ENCODE peak calls at places on chromosomes 13 and 19, in six cellular contexts. J is neuronal stem cell, I is H9, Z is mesenchymal stem cell, N is IMR-90, U is H1. L is an unnamed sample.

GRCh38 chr19:30374791-30375650 is 2.8 kb downstream of the ZNF536 start:
- DNase-seq in J (no peak), I (peak; percentile 44), Z (no peak), N (no peak), U (peak; percentile 67), L (no peak)

GRCh38 chr19:18204394-18205179 is 745 bp upstream of the RAB3A start:
- DNase-seq in J (peak; percentile 90), I (no peak), Z (peak; percentile 77), N (no peak), U (peak; percentile 85), L (peak; percentile 81)

GRCh38 chr19:29843180-29844051 is 31.6 kb downstream of the CCNE1 start:
- DNase-seq in J (peak; percentile 17), I (peak; percentile 58), Z (peak; percentile 62), N (no peak), U (peak; percentile 63), L (peak; percentile 66)

GRCh38 chr13:90445179-90445578 is 902.3 kb upstream of the MIR17HG start:
- DNase-seq in J (peak; percentile 15), I (peak; percentile 38), Z (peak; percentile 68), N (peak; percentile 90), U (no peak), L (peak; percentile 82)

GRCh38 chr13:69660155-69660554 is 447.5 kb upstream of the ATXN8OS start:
- DNase-seq in J (no peak), I (no peak), Z (no peak), N (no peak), U (no peak), L (no peak)

GRCh38 chr13:46383383-46383782 is 3.7 kb downstream of the RUBCNL start:
- DNase-seq in J (no peak), I (no peak), Z (no peak), N (no peak), U (no peak), L (no peak)

GRCh38 chr13:108326318-108326717 is 56.8 kb downstream of the TNFSF13B start:
- DNase-seq in J (no peak), I (no peak), Z (no peak), N (no peak), U (no peak), L (no peak)

GRCh38 chr13:114054830-114055439 is 77.5 kb downstream of the RASA3 start:
- DNase-seq in J (no peak), I (no peak), Z (no peak), N (no peak), U (no peak), L (no peak)

GRCh38 chr13:112170823-112171569 is 104.0 kb downstream of the SOX1 start:
- DNase-seq in J (no peak), I (no peak), Z (no peak), N (no peak), U (no peak), L (no peak)

GRCh38 chr13:40585911-40586471 is 80.5 kb downstream of the FOXO1 start:
- DNase-seq in J (no peak), I (no peak), Z (no peak), N (no peak), U (no peak), L (peak; percentile 57)

GRCh38 chr19:17234911-17235617 is 9.0 kb downstream of the OCEL1 start:
- DNase-seq in J (no peak), I (peak; percentile 81), Z (peak; percentile 67), N (peak; percentile 38), U (peak; percentile 90), L (peak; percentile 64)

GRCh38 chr13:50131998-50132936 is 117.0 kb downstream of the KCNRG start:
- DNase-seq in J (peak; percentile 41), I (peak; percentile 57), Z (peak; percentile 41), N (no peak), U (no peak), L (no peak)

GRCh38 chr13:50132937-50133276 is 117.7 kb downstream of the KCNRG start:
- DNase-seq in J (peak; percentile 29), I (no peak), Z (no peak), N (no peak), U (no peak), L (no peak)

GRCh38 chr13:50130686-50131051 is 115.4 kb downstream of the KCNRG start:
- DNase-seq in J (peak; percentile 46), I (peak; percentile 58), Z (no peak), N (peak; percentile 47), U (peak; percentile 67), L (peak; percentile 7)

GRCh38 chr13:50136678-50137077 is 121.4 kb downstream of the KCNRG start:
- DNase-seq in J (no peak), I (no peak), Z (no peak), N (no peak), U (no peak), L (no peak)

DNA sequence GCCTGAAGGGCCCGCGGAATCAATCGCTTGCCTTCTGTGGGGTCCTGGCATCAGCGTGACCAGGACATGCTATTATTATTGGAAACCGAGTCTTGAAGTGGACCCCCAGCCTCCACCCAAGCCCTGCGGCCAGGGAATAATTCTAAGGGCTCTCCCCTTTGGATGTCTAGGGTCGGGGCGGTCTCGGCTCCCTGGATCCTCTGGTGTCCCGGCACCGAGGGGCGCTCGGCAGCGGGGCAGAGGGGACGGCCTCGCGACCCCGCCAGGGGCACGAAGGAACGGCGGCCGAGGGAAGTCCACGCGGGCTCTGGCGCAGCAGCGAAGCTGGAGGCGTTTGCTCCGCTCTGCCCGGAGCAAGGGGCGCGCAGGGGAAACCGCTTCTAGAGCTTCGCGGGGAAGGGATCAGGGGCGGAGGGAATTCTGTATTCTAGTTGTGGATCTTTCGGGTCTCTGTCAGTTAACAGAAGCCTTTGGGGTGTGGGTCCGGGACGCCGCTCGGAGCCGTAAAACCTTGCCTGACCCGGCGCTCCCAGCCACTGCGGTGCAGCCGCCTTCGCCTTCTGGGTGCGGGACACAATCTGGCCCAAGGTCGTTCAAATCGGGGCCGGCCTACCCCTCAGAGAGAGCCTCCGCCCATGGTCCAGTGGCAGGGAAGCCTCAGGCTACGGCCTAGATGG is 118.2 kb downstream of the KCNRG start:
- DNase-seq in J (peak; percentile 30), I (peak; percentile 58), Z (no peak), N (no peak), U (peak; percentile 65), L (no peak)
- H3K14ac ChIP-seq in J (no peak overlapping the region), I (no peak overlapping the region), Z (no peak overlapping the region), N (no peak overlapping the region), U (no peak overlapping the region), L (no peak overlapping the region)

DNA sequence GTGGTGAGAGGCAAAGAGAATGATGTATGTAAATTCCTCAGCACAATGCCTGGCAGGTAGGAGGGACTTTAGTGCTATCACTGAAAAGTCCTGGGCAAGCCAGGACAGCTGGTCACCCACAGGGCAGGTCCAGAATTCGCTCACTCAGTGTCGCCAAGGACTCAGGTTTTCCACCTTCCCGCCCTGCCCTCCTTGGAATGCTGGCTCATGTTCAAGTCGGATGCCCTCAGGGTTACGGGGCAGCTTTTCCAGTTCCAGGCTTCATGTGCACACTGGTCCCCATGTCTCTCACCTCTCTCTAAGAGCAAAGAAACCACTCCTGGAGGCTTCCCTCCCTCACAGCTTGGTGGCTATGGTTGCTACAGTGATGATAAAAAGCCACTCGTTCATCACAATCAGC is 24.8 kb upstream of the NAXD start:
- DNase-seq in J (no peak), I (no peak), Z (no peak), N (no peak), U (no peak), L (peak; percentile 80)
- H3K14ac ChIP-seq in J (no peak overlapping the region), I (no peak overlapping the region), Z (no peak overlapping the region), N (no peak overlapping the region), U (no peak overlapping the region), L (no peak overlapping the region)

GRCh38 chr19:9107375-9107774 is at the start of gene OR7G2:
- DNase-seq in J (no peak), I (no peak), Z (no peak), N (no peak), U (no peak), L (no peak)

GRCh38 chr19:9115307-9115813 is at the start of gene OR7G1:
- DNase-seq in J (no peak), I (no peak), Z (no peak), N (no peak), U (no peak), L (no peak)

GRCh38 chr19:9109959-9110358 is 2.7 kb upstream of the OR7G2 start:
- DNase-seq in J (no peak), I (no peak), Z (no peak), N (no peak), U (no peak), L (no peak)
- H3K14ac ChIP-seq in J (no peak overlapping the region), I (no peak overlapping the region), Z (no peak overlapping the region), N (no peak overlapping the region), U (no peak overlapping the region), L (no peak overlapping the region)

GRCh38 chr19:33488826-33489225 is 32.8 kb downstream of the PEPD start:
- DNase-seq in J (no peak), I (no peak), Z (no peak), N (no peak), U (no peak), L (no peak)

GRCh38 chr19:33487901-33488817 is 33.4 kb downstream of the PEPD start:
- DNase-seq in J (no peak), I (no peak), Z (no peak), N (no peak), U (no peak), L (no peak)

GRCh38 chr19:33492090-33492489 is 29.5 kb downstream of the PEPD start:
- DNase-seq in J (no peak), I (no peak), Z (no peak), N (no peak), U (no peak), L (no peak)

GRCh38 chr19:33486936-33487793 is 34.4 kb downstream of the PEPD start:
- DNase-seq in J (no peak), I (no peak), Z (no peak), N (no peak), U (no peak), L (no peak)

GRCh38 chr19:33490041-33490451 is 31.5 kb downstream of the PEPD start:
- DNase-seq in J (no peak), I (no peak), Z (no peak), N (no peak), U (no peak), L (no peak)
- H3K14ac ChIP-seq in J (no peak overlapping the region), I (no peak overlapping the region), Z (no peak overlapping the region), N (no peak overlapping the region), U (no peak overlapping the region), L (no peak overlapping the region)

DNA sequence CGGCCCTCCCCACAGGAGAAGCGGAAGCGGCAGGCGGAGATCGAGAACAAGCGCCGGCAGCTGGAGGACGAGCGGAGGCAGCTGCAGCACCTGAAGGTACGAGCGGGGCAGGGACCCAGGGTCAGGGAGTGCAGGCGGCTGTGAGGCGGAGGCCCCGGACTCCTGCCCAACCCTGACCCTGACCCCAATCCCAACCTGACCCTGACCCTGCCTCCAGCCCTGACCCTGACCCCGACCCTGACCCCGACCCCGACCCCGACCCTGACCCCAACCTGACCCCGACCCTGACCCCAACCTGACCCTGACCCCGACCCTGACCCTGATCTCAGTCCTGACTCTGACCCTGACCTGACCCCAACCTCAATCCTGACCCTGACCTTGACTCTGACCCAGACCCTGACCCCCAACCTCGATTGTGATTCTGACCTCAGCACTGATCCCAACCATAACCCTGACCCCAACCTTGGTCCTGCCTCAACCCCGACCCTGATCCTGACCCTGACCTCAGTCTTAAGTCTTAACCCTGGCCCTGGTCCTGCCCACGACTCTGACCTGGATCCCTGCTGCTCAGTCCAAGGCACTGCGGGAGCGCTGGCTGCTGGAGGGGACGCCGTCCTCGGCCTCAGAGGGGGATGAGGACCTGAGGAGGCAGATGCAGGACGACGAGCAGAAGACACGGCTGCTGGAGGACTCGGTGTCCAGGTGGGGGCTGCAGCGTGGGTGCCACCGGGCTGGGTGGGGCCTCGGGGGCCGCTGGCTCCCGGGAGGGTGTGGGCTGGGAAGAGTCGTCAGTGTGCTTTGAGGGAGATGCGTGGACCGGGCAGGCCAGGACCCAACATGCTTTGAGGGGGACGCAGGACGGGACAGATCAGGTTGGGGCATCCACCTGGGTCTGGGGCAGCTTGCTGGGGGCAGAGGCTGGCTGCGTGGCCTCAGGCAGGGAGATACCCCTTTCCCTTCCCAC is 18.5 kb downstream of the PALM start:
- DNase-seq in J (no peak), I (no peak), Z (no peak), N (no peak), U (no peak), L (no peak)
- H3K14ac ChIP-seq in J (peak overlapping the region; percentile 89), I (no peak overlapping the region), Z (peak overlapping the region; percentile 22), N (no peak overlapping the region), U (no peak overlapping the region), L (no peak overlapping the region)

L was measured in trophoblast cell.